ENCODE peak calls at places on chromosomes 13 and 19, in four cellular contexts. O is HuH-7, X is NCI-H1694 treated with DMSO at 0.1 percent for 48 hours, R is non-pigmented ciliary epithelial cell. S is an unnamed sample.

GRCh38 chr19:18894254-18895037 is 1.5 kb downstream of the CERS1 start:
- DNase-seq in O (no peak), X (peak; percentile 84), R (no peak), S (peak; percentile 18)

GRCh38 chr19:21022996-21023395 is 2.5 kb downstream of the ZNF430 start:
- DNase-seq in O (no peak), X (no peak), R (peak; percentile 60), S (no peak)

GRCh38 chr19:47652285-47652684 is 43.4 kb downstream of the BICRA start:
- DNase-seq in O (no peak), X (no peak), R (no peak), S (no peak)

GRCh38 chr19:44875666-44876418 is 15.2 kb upstream of the TOMM40 start:
- DNase-seq in O (no peak), X (no peak), R (no peak), S (no peak)

GRCh38 chr13:49326222-49326917 is 78.6 kb downstream of the CDADC1 start:
- DNase-seq in O (no peak), X (no peak), R (no peak), S (no peak)

GRCh38 chr13:76828316-76828741 is 57.9 kb downstream of the KCTD12 start:
- DNase-seq in O (no peak), X (no peak), R (no peak), S (no peak)

GRCh38 chr13:85608255-85608829 is 190.9 kb downstream of the SLITRK6 start:
- DNase-seq in O (no peak), X (no peak), R (no peak), S (no peak)

GRCh38 chr19:2962018-2962670 is 15.2 kb upstream of the TLE6 start:
- DNase-seq in O (no peak), X (peak; percentile 77), R (no peak), S (peak; percentile 66)

GRCh38 chr13:73462241-73462640 is 403.4 kb downstream of the KLF5 start:
- DNase-seq in O (no peak), X (no peak), R (no peak), S (no peak)

GRCh38 chr19:29467824-29468401 is 57.9 kb upstream of the VSTM2B start:
- DNase-seq in O (peak; percentile 58), X (no peak), R (no peak), S (peak; percentile 36)

S was measured in A549.